ENCODE peak calls at places on chromosomes 3 and 15, in nine cellular contexts. H, U, O, D, L, G, Q, X and C are unnamed samples.

GRCh38 chr15:91100561-91101355 is 701 bp downstream of the SV2B start:
- DNase-seq in H (no peak), U (no peak), O (no peak), D (peak), L (no peak), G (no peak), Q (no peak), X (no peak), C (no peak)

GRCh38 chr3:9061634-9062033 is 98.4 kb upstream of the RAD18 start:
- DNase-seq in H (no peak), U (no peak), O (no peak), D (no peak), L (no peak), G (no peak), Q (no peak), X (no peak), C (no peak)

GRCh38 chr15:60017538-60018199 is 13.6 kb downstream of the FOXB1 start:
- DNase-seq in H (no peak), U (no peak), O (no peak), D (no peak), L (peak), G (no peak), Q (no peak), X (no peak), C (no peak)

GRCh38 chr15:91970142-91970541 is 116.6 kb downstream of the SLCO3A1 start:
- DNase-seq in H (no peak), U (no peak), O (peak), D (no peak), L (no peak), G (no peak), Q (no peak), X (peak), C (peak)

GRCh38 chr3:5891721-5892120 is 704.2 kb downstream of the EDEM1 start:
- DNase-seq in H (no peak), U (no peak), O (no peak), D (no peak), L (no peak), G (no peak), Q (no peak), X (no peak), C (no peak)

GRCh38 chr3:153513236-153513635 is 351.2 kb downstream of the RAP2B start:
- DNase-seq in H (peak), U (no peak), O (no peak), D (peak), L (peak), G (peak), Q (no peak), X (no peak), C (no peak)

GRCh38 chr3:33645060-33645841 is 72.8 kb downstream of the CLASP2 start:
- DNase-seq in H (peak), U (no peak), O (no peak), D (peak), L (peak), G (peak), Q (no peak), X (no peak), C (no peak)

GRCh38 chr15:57035664-57036063 is 117.2 kb downstream of the TCF12 start:
- DNase-seq in H (no peak), U (no peak), O (no peak), D (peak), L (no peak), G (no peak), Q (no peak), X (no peak), C (no peak)

GRCh38 chr15:70284438-70285214 is 186.9 kb upstream of the TLE3 start:
- DNase-seq in H (no peak), U (peak), O (no peak), D (no peak), L (no peak), G (no peak), Q (no peak), X (peak), C (no peak)

GRCh38 chr15:63950911-63951481 is 95.3 kb downstream of the DAPK2 start:
- DNase-seq in H (peak), U (no peak), O (no peak), D (no peak), L (peak), G (no peak), Q (no peak), X (no peak), C (no peak)

GRCh38 chr3:196216081-196216564 is at the start of gene SLC51A:
- DNase-seq in H (peak), U (no peak), O (peak), D (peak), L (no peak), G (no peak), Q (no peak), X (no peak), C (no peak)

GRCh38 chr3:162141232-162141631 is 644.6 kb downstream of the OTOL1 start:
- DNase-seq in H (peak), U (no peak), O (no peak), D (no peak), L (peak), G (no peak), Q (no peak), X (no peak), C (no peak)
- H3K27ac ChIP-seq in H (no peak), U (no peak), O (no peak), D (no peak), L (no peak), G (no peak), Q (no peak), X (no peak), C (no peak)

GRCh38 chr3:50137567-50137966 is 17.6 kb upstream of the SEMA3F start:
- DNase-seq in H (no peak), U (no peak), O (no peak), D (no peak), L (no peak), G (no peak), Q (no peak), X (no peak), C (no peak)

GRCh38 chr3:50138266-50139230 is 16.6 kb upstream of the SEMA3F start:
- DNase-seq in H (no peak), U (no peak), O (no peak), D (peak), L (no peak), G (no peak), Q (no peak), X (no peak), C (no peak)

GRCh38 chr3:50139308-50139707 is 15.8 kb upstream of the SEMA3F start:
- DNase-seq in H (no peak), U (no peak), O (no peak), D (peak), L (no peak), G (no peak), Q (no peak), X (no peak), C (no peak)

GRCh38 chr3:50140990-50141389 is 14.1 kb upstream of the SEMA3F start:
- DNase-seq in H (no peak), U (no peak), O (no peak), D (no peak), L (no peak), G (no peak), Q (no peak), X (no peak), C (no peak)

DNA sequence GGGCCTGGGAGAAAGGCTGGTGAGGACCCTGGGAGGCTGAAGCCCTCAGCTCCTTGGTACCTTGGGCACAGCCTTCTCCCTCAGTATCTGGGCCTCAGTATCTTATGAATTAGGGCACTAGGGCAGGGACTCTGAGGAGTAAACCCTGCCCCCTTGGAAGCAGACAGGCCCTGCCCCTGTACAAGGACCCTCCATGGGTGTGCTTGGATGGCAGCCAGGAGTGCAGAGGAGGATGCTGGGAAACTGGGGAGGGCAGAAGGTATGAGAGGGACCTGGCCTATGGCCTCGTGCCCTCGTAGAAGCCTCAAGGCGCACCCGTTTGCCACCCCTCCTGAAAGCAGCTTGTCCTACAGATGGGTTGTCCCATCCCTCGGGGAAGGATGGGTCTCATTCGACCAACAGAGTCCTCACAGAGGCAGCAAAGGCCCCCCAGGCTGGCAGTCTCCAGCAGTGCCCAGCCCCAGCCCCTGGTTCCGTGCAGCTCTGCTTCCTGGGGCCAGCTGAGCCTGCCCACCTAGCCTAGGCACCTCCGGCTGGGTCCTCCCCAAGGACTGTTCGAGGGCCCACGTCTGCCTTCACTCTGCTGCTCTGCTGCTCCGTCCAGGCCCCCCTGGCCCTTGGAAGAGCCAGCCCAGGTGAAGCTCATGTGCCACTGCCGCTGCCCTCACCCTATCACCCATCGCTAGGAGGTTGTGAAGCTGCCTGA is 15.3 kb upstream of the SEMA3F start:
- DNase-seq in H (no peak), U (no peak), O (no peak), D (no peak), L (no peak), G (no peak), Q (no peak), X (no peak), C (no peak)
- H3K27ac ChIP-seq in H (peak), U (no peak), O (no peak), D (peak), L (no peak), G (no peak), Q (no peak), X (no peak), C (no peak)

DNA sequence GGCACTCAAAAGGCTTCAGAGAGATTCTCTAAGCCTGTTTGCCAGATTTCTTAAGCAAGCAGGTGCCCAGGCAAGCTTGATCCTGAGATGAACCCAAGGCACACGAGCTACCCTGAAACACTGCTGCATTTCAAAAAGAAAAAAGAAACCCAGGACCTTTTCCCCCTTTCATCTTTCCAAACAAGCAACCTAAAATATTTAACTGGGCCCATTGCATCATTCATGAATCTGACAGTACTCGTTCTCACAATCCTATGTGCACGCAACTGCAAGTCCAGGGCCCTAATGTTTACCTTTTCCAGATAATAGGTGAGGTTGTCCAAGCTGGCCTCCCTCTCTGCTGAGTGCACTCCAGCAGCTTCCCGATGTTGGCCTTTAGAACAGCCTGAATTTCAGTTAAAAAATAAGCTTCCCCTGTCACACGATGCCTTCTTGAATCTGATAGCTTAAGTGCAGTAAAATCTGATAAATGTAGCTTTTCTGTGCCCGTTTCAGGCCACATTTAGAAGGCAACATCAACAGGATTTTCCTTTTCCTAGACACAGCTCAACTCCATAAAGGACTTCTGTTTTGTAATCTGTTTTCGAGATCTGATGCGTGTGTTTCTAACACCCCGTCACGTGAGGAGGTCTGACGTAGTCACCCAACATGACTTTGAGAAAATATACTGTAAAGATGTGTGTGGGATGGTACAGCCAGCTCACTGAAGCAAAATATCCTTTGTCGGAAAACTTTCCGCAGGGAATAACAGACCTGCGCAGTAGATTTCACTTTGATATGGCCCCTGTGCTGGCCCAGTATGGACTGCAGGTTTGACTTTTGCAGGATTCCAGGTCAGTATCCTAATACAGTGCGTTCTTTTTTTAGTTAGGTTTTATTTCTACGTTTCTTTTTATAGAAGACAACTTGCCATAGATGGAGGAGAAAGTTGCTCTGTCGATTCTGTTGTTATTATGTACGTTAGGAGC is 55.1 kb upstream of the RASA2 start:
- DNase-seq in H (no peak), U (no peak), O (no peak), D (no peak), L (no peak), G (peak), Q (no peak), X (no peak), C (no peak)
- H3K27ac ChIP-seq in H (peak), U (no peak), O (peak), D (no peak), L (no peak), G (peak), Q (no peak), X (peak), C (peak)

DNA sequence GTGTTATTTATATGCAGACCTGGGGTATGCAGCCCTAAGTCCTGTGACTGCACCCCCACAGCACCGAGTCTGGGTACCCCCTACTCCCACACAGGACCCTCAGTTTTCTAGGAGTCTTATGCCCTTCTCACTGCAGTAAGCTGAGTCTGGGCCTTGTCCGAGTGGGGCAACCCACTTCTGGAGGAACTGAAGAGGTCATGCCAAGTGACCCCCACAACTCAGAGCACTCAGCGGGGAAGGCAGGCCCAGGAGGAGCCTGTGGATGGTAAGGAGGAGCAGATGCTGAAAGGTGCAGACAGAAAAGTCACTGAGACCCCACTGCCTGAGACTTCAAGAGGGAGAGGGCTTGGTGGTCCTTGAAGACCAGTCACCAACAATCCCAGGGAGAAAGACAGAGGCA is 56.1 kb upstream of the FGD5 start:
- DNase-seq in H (no peak), U (no peak), O (no peak), D (no peak), L (no peak), G (no peak), Q (no peak), X (no peak), C (no peak)
- H3K27ac ChIP-seq in H (no peak), U (no peak), O (no peak), D (no peak), L (no peak), G (no peak), Q (no peak), X (no peak), C (no peak)

DNA sequence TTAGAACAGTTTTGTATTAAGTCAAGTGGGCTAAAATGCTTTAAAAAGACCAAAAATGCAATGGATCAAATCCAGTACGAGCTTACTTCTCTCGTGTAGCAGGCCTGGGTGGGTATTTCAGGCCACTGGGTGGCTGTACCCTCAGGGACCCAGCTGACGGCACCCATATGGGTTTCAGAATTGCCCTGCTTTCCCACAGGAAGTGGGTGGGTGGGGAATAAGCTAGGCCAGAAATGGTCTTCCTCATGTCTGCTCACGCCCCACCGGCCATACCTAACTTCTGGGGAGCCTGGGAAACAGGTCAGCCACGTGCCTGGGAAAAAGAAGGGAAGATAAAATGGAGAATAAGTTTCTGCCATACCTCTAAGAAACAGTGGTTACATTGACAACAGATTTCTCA is 20.3 kb downstream of the GPR160 start:
- DNase-seq in H (no peak), U (no peak), O (no peak), D (no peak), L (no peak), G (no peak), Q (no peak), X (no peak), C (no peak)
- H3K27ac ChIP-seq in H (no peak), U (no peak), O (no peak), D (peak), L (no peak), G (no peak), Q (no peak), X (no peak), C (no peak)